ENCODE peak calls at places on chromosomes 4 and X, in six cellular contexts. E, V, B, L, X and R are unnamed samples.

GRCh38 chr4:94758700-94759399 is 1.1 kb downstream of the BMPR1B start:
- DNase-seq in E (no peak), V (peak; percentile 3), B (peak; percentile 22), L (no peak), X (no peak), R (no peak)

GRCh38 chr4:173182403-173182802 is 13.8 kb downstream of the GALNT7 start:
- DNase-seq in E (no peak), V (no peak), B (peak; percentile 92), L (no peak), X (peak; percentile 62), R (no peak)

GRCh38 chr4:62460329-62460728 is 1260.2 kb downstream of the ADGRL3 start:
- DNase-seq in E (no peak), V (no peak), B (no peak), L (no peak), X (no peak), R (no peak)

GRCh38 chrX:1521459-1521956 is 15.5 kb downstream of the P2RY8 start:
- DNase-seq in E (peak; percentile 43), V (no peak), B (no peak), L (no peak), X (no peak), R (peak; percentile 44)

GRCh38 chr4:85603437-85604336 is 128.7 kb downstream of the ARHGAP24 start:
- DNase-seq in E (no peak), V (no peak), B (peak; percentile 19), L (no peak), X (no peak), R (no peak)

GRCh38 chr4:170853422-170854021 is 763.8 kb upstream of the AADAT start:
- DNase-seq in E (no peak), V (peak; percentile 14), B (peak; percentile 41), L (no peak), X (no peak), R (no peak)

GRCh38 chr4:6157926-6158325 is 42.4 kb downstream of the JAKMIP1 start:
- DNase-seq in E (no peak), V (no peak), B (no peak), L (no peak), X (no peak), R (no peak)

GRCh38 chrX:41027388-41027787 is 57.9 kb upstream of the USP9X start:
- DNase-seq in E (no peak), V (no peak), B (peak; percentile 55), L (no peak), X (peak; percentile 61), R (no peak)

GRCh38 chr4:108417923-108418322 is 202.5 kb upstream of the RPL34 start:
- DNase-seq in E (no peak), V (no peak), B (peak; percentile 88), L (no peak), X (no peak), R (no peak)

GRCh38 chr4:139903845-139904244 is 238.2 kb downstream of the MGST2 start:
- DNase-seq in E (no peak), V (no peak), B (no peak), L (no peak), X (no peak), R (no peak)

GRCh38 chr4:117064297-117064696 is 21.1 kb downstream of the TRAM1L1 start:
- DNase-seq in E (no peak), V (no peak), B (peak; percentile 84), L (no peak), X (no peak), R (no peak)

GRCh38 chr4:13777341-13777740 is 149.8 kb upstream of the BOD1L1 start:
- DNase-seq in E (no peak), V (no peak), B (peak; percentile 30), L (no peak), X (no peak), R (no peak)

GRCh38 chrX:63747331-63747730 is 37.7 kb downstream of the ARHGEF9 start:
- DNase-seq in E (no peak), V (no peak), B (peak; percentile 57), L (no peak), X (peak; percentile 44), R (no peak)

GRCh38 chrX:109847257-109848187 is 114.5 kb upstream of the ACSL4 start:
- DNase-seq in E (no peak), V (no peak), B (peak; percentile 58), L (no peak), X (peak; percentile 80), R (no peak)

GRCh38 chr4:36278789-36279188 is 2.6 kb upstream of the DTHD1 start:
- DNase-seq in E (no peak), V (no peak), B (no peak), L (no peak), X (no peak), R (no peak)

GRCh38 chr4:142406917-142407501 is 439.1 kb downstream of the INPP4B start:
- DNase-seq in E (no peak), V (no peak), B (no peak), L (no peak), X (no peak), R (no peak)

GRCh38 chr4:31169851-31170250 is 449.7 kb downstream of the PCDH7 start:
- DNase-seq in E (no peak), V (no peak), B (no peak), L (no peak), X (no peak), R (no peak)

GRCh38 chr4:189979196-189980047 is 38.8 kb downstream of the FRG1 start:
- DNase-seq in E (no peak), V (no peak), B (no peak), L (no peak), X (no peak), R (no peak)

GRCh38 chr4:972651-973424 is 531 bp downstream of the DGKQ start:
- DNase-seq in E (peak; percentile 48), V (no peak), B (no peak), L (peak; percentile 44), X (no peak), R (no peak)

GRCh38 chr4:115965588-115965987 is 852.2 kb upstream of the NDST4 start:
- DNase-seq in E (no peak), V (no peak), B (no peak), L (no peak), X (no peak), R (no peak)

GRCh38 chr4:88792268-88792781 is 94.7 kb upstream of the NAP1L5 start:
- DNase-seq in E (no peak), V (no peak), B (peak; percentile 79), L (no peak), X (peak; percentile 84), R (no peak)

GRCh38 chr4:76206222-76206942 is 7.2 kb downstream of the SCARB2 start:
- DNase-seq in E (no peak), V (no peak), B (no peak), L (no peak), X (no peak), R (no peak)